ENCODE peak calls at places on chromosomes 16 and 17, in eight cellular contexts. One of them, this sample, is unnamed.

GRCh38 chr17:7825206-7825980 is 8.6 kb upstream of the KDM6B start:
- DNase-seq in CD8-positive, alpha-beta T cell: no peak
- DNase-seq in pancreas: no peak
- DNase-seq in GM12864: no peak
- DNase-seq in type B pancreatic cell: no peak
- DNase-seq in PC-9: no peak
- DNase-seq in A549: peak
- DNase-seq in AG04450: no peak
- DNase-seq in this sample: no peak

GRCh38 chr16:86791287-86792074 is 213.1 kb downstream of the FOXL1 start:
- DNase-seq in CD8-positive, alpha-beta T cell: no peak
- DNase-seq in pancreas: no peak
- DNase-seq in GM12864: no peak
- DNase-seq in type B pancreatic cell: no peak
- DNase-seq in PC-9: no peak
- DNase-seq in A549: no peak
- DNase-seq in AG04450: no peak
- DNase-seq in this sample: no peak

GRCh38 chr17:77423589-77424451 is 283.1 kb downstream of the SEC14L1 start:
- DNase-seq in CD8-positive, alpha-beta T cell: no peak
- DNase-seq in pancreas: peak
- DNase-seq in GM12864: no peak
- DNase-seq in type B pancreatic cell: no peak
- DNase-seq in PC-9: no peak
- DNase-seq in A549: peak
- DNase-seq in AG04450: peak
- DNase-seq in this sample: no peak

GRCh38 chr16:46961373-46962353 is 11.8 kb downstream of the DNAJA2 start:
- DNase-seq in CD8-positive, alpha-beta T cell: no peak
- DNase-seq in pancreas: no peak
- DNase-seq in GM12864: no peak
- DNase-seq in type B pancreatic cell: no peak
- DNase-seq in PC-9: no peak
- DNase-seq in A549: no peak
- DNase-seq in AG04450: no peak
- DNase-seq in this sample: peak

GRCh38 chr16:74372369-74372768 is 3.7 kb upstream of the NPIPB15 start:
- DNase-seq in CD8-positive, alpha-beta T cell: no peak
- DNase-seq in pancreas: no peak
- DNase-seq in GM12864: no peak
- DNase-seq in type B pancreatic cell: no peak
- DNase-seq in PC-9: no peak
- DNase-seq in A549: no peak
- DNase-seq in AG04450: no peak
- DNase-seq in this sample: no peak

GRCh38 chr17:76246080-76247066 is 6.1 kb upstream of the RNF157 start:
- DNase-seq in CD8-positive, alpha-beta T cell: peak
- DNase-seq in pancreas: no peak
- DNase-seq in GM12864: peak
- DNase-seq in type B pancreatic cell: no peak
- DNase-seq in PC-9: no peak
- DNase-seq in A549: no peak
- DNase-seq in AG04450: no peak
- DNase-seq in this sample: no peak

GRCh38 chr16:10824111-10824893 is 5.7 kb upstream of the TVP23A start:
- DNase-seq in CD8-positive, alpha-beta T cell: no peak
- DNase-seq in pancreas: peak
- DNase-seq in GM12864: no peak
- DNase-seq in type B pancreatic cell: no peak
- DNase-seq in PC-9: peak
- DNase-seq in A549: no peak
- DNase-seq in AG04450: no peak
- DNase-seq in this sample: no peak

GRCh38 chr16:50501251-50501650 is 46.9 kb upstream of the NKD1 start:
- DNase-seq in CD8-positive, alpha-beta T cell: peak
- DNase-seq in pancreas: no peak
- DNase-seq in GM12864: no peak
- DNase-seq in type B pancreatic cell: peak
- DNase-seq in PC-9: no peak
- DNase-seq in A549: no peak
- DNase-seq in AG04450: no peak
- DNase-seq in this sample: no peak

GRCh38 chr17:49646391-49647255 is 31.3 kb downstream of the SPOP start:
- DNase-seq in CD8-positive, alpha-beta T cell: no peak
- DNase-seq in pancreas: no peak
- DNase-seq in GM12864: peak
- DNase-seq in type B pancreatic cell: no peak
- DNase-seq in PC-9: peak
- DNase-seq in A549: peak
- DNase-seq in AG04450: peak
- DNase-seq in this sample: no peak

GRCh38 chr17:15377200-15377599 is 35.8 kb upstream of the TEKT3 start:
- DNase-seq in CD8-positive, alpha-beta T cell: no peak
- DNase-seq in pancreas: no peak
- DNase-seq in GM12864: no peak
- DNase-seq in type B pancreatic cell: no peak
- DNase-seq in PC-9: no peak
- DNase-seq in A549: no peak
- DNase-seq in AG04450: no peak
- DNase-seq in this sample: no peak

GRCh38 chr17:60327122-60327869 is 64.6 kb downstream of the USP32 start:
- DNase-seq in CD8-positive, alpha-beta T cell: no peak
- DNase-seq in pancreas: peak
- DNase-seq in GM12864: no peak
- DNase-seq in type B pancreatic cell: no peak
- DNase-seq in PC-9: no peak
- DNase-seq in A549: no peak
- DNase-seq in AG04450: no peak
- DNase-seq in this sample: no peak

GRCh38 chr17:64773836-64774761 is 112.0 kb upstream of the SMURF2 start:
- DNase-seq in CD8-positive, alpha-beta T cell: no peak
- DNase-seq in pancreas: peak
- DNase-seq in GM12864: no peak
- DNase-seq in type B pancreatic cell: no peak
- DNase-seq in PC-9: peak
- DNase-seq in A549: peak
- DNase-seq in AG04450: peak
- DNase-seq in this sample: no peak
- TF ChIP-seq CTCF in CD8-positive, alpha-beta T cell: no peak
- TF ChIP-seq CTCF in pancreas: no peak
- TF ChIP-seq CTCF in GM12864: peak
- TF ChIP-seq CTCF in type B pancreatic cell: peak
- TF ChIP-seq CTCF in PC-9: peak
- TF ChIP-seq CTCF in A549: peak
- TF ChIP-seq CTCF in AG04450: peak
- TF ChIP-seq CTCF in this sample: no peak

DNA sequence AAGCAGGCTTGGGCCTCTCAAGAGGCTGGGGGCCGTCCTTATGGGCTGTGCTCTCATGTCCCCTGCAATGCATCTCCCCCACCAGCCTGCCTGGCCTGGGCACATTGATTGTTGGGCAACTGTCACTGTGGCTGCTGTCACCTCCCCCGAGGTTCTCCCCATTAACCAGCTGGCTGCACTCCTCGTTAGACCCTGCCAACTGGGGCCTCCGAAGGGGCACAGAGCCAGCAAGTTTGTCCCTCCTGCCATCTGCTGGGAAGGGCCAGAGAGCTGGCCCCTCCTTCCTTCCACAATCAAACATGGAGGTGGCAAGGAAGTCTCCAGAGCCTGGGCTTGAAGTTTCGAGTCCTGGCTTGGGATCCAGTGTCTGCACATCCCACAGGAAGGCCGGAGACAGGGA is 28.0 kb upstream of the ZC3H18 start:
- DNase-seq in CD8-positive, alpha-beta T cell: no peak
- DNase-seq in pancreas: no peak
- DNase-seq in GM12864: no peak
- DNase-seq in type B pancreatic cell: no peak
- DNase-seq in PC-9: no peak
- DNase-seq in A549: no peak
- DNase-seq in AG04450: no peak
- DNase-seq in this sample: peak
- TF ChIP-seq CTCF in CD8-positive, alpha-beta T cell: no peak
- TF ChIP-seq CTCF in pancreas: no peak
- TF ChIP-seq CTCF in GM12864: no peak
- TF ChIP-seq CTCF in type B pancreatic cell: no peak
- TF ChIP-seq CTCF in PC-9: no peak
- TF ChIP-seq CTCF in A549: no peak
- TF ChIP-seq CTCF in AG04450: no peak
- TF ChIP-seq CTCF in this sample: no peak

DNA sequence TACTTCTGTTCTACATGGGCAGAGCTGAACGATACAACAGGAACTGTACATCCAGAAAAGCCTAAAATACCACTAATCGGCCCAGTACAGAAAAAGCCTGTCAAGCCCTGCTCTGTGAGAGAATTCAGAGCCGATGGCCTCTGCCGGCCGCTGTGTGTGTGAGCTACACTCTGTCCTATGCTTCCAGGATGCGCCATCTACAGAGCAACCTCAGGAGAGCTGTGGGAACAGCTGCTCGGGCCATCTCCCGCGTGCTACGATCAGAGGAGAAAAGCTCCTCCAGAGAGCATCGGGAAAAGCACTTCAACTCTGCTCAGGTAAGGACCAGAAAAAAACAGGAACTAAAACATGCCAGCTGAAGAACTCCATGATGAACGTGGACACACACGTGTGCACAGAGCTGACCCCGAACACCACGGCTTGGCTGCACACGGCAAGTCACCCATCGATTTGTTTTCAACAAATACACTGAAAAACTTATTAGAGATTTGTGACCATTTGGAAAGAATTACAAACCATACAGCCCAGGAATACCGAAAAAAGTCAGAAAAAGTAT is 115.9 kb downstream of the ANKRD11 start:
- DNase-seq in CD8-positive, alpha-beta T cell: no peak
- DNase-seq in pancreas: no peak
- DNase-seq in GM12864: no peak
- DNase-seq in type B pancreatic cell: no peak
- DNase-seq in PC-9: no peak
- DNase-seq in A549: peak
- DNase-seq in AG04450: no peak
- DNase-seq in this sample: no peak
- TF ChIP-seq CTCF in CD8-positive, alpha-beta T cell: no peak
- TF ChIP-seq CTCF in pancreas: no peak
- TF ChIP-seq CTCF in GM12864: no peak
- TF ChIP-seq CTCF in type B pancreatic cell: no peak
- TF ChIP-seq CTCF in PC-9: no peak
- TF ChIP-seq CTCF in A549: no peak
- TF ChIP-seq CTCF in AG04450: no peak
- TF ChIP-seq CTCF in this sample: no peak

DNA sequence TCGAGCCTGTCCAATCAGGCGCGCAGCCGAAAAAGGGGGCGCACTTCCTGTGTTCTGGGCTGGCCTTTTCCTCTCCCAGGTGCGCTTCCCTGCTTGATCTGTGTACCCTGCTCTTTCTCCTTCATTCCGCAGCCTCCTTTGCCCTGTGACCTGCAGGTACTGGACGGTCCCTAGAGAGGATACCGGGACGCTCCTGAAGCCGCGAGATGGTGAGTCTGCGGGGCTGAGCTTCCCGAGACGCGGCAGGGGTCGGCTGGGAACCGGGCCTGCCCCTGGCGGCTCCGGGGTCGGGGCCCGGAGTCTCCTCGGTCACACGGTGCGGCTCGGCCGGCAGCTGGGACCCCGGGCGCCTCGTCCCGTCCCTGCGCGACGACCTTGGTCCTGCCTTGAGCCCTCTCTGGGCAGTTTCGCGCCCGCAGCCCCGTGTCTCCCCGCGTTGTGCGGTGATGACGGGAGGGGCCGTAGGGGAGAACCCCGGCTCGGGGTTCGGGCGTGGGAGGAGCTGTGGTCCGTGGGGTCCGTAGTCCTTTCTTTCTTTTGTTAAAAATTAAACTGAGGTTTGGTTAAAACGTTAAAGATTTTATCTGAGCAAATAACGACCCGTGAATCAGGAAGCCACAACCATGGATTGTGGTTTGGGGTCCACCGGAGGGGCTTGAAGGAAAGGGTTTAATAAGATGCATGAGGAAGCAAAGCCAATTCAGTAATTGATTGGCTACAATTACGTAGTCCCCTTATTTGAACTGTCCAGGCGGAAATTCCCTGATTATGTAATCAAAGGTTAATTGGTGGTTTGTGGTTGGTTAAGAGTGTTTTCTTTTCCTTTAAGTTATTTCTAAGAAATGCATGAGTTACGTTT is 172.8 kb upstream of the ZNF267 start:
- DNase-seq in CD8-positive, alpha-beta T cell: peak
- DNase-seq in pancreas: peak
- DNase-seq in GM12864: no peak
- DNase-seq in type B pancreatic cell: peak
- DNase-seq in PC-9: peak
- DNase-seq in A549: peak
- DNase-seq in AG04450: no peak
- DNase-seq in this sample: no peak
- TF ChIP-seq CTCF in CD8-positive, alpha-beta T cell: no peak
- TF ChIP-seq CTCF in pancreas: no peak
- TF ChIP-seq CTCF in GM12864: peak
- TF ChIP-seq CTCF in type B pancreatic cell: peak
- TF ChIP-seq CTCF in PC-9: peak
- TF ChIP-seq CTCF in A549: no peak
- TF ChIP-seq CTCF in AG04450: peak
- TF ChIP-seq CTCF in this sample: no peak

GRCh38 chr16:54931757-54932660 is 1.3 kb downstream of the IRX5 start:
- DNase-seq in CD8-positive, alpha-beta T cell: no peak
- DNase-seq in pancreas: peak
- DNase-seq in GM12864: no peak
- DNase-seq in type B pancreatic cell: no peak
- DNase-seq in PC-9: no peak
- DNase-seq in A549: no peak
- DNase-seq in AG04450: no peak
- DNase-seq in this sample: no peak

GRCh38 chr16:54929090-54930033 is 1.3 kb upstream of the IRX5 start:
- DNase-seq in CD8-positive, alpha-beta T cell: peak
- DNase-seq in pancreas: peak
- DNase-seq in GM12864: peak
- DNase-seq in type B pancreatic cell: peak
- DNase-seq in PC-9: peak
- DNase-seq in A549: peak
- DNase-seq in AG04450: peak
- DNase-seq in this sample: peak

GRCh38 chr16:54931041-54931756 is 534 bp downstream of the IRX5 start:
- DNase-seq in CD8-positive, alpha-beta T cell: no peak
- DNase-seq in pancreas: peak
- DNase-seq in GM12864: no peak
- DNase-seq in type B pancreatic cell: peak
- DNase-seq in PC-9: no peak
- DNase-seq in A549: peak
- DNase-seq in AG04450: no peak
- DNase-seq in this sample: no peak

GRCh38 chr16:54928421-54929089 is 2.1 kb upstream of the IRX5 start:
- DNase-seq in CD8-positive, alpha-beta T cell: no peak
- DNase-seq in pancreas: peak
- DNase-seq in GM12864: peak
- DNase-seq in type B pancreatic cell: peak
- DNase-seq in PC-9: no peak
- DNase-seq in A549: peak
- DNase-seq in AG04450: no peak
- DNase-seq in this sample: no peak

GRCh38 chr16:54930034-54930938 is at the start of gene IRX5:
- DNase-seq in CD8-positive, alpha-beta T cell: no peak
- DNase-seq in pancreas: peak
- DNase-seq in GM12864: peak
- DNase-seq in type B pancreatic cell: peak
- DNase-seq in PC-9: peak
- DNase-seq in A549: peak
- DNase-seq in AG04450: no peak
- DNase-seq in this sample: no peak
- TF ChIP-seq CTCF in CD8-positive, alpha-beta T cell: no peak
- TF ChIP-seq CTCF in pancreas: no peak
- TF ChIP-seq CTCF in GM12864: no peak
- TF ChIP-seq CTCF in type B pancreatic cell: peak
- TF ChIP-seq CTCF in PC-9: no peak
- TF ChIP-seq CTCF in A549: no peak
- TF ChIP-seq CTCF in AG04450: no peak
- TF ChIP-seq CTCF in this sample: no peak

GRCh38 chr16:63461248-63461841 is 1425.1 kb upstream of the CDH8 start:
- DNase-seq in CD8-positive, alpha-beta T cell: no peak
- DNase-seq in pancreas: no peak
- DNase-seq in GM12864: no peak
- DNase-seq in type B pancreatic cell: no peak
- DNase-seq in PC-9: no peak
- DNase-seq in A549: peak
- DNase-seq in AG04450: no peak
- DNase-seq in this sample: no peak
- TF ChIP-seq CTCF in CD8-positive, alpha-beta T cell: no peak
- TF ChIP-seq CTCF in pancreas: no peak
- TF ChIP-seq CTCF in GM12864: no peak
- TF ChIP-seq CTCF in type B pancreatic cell: peak
- TF ChIP-seq CTCF in PC-9: peak
- TF ChIP-seq CTCF in A549: peak
- TF ChIP-seq CTCF in AG04450: peak
- TF ChIP-seq CTCF in this sample: no peak